ENCODE peak calls at places on chromosomes 6 and 20, in six cellular contexts. One of them, this sample, is unnamed.

GRCh38 chr6:100171533-100172321 is 177.7 kb upstream of the MCHR2 start:
- DNase-seq in IMR-90: no peak
- DNase-seq in H9: no peak
- DNase-seq in trophoblast cell: no peak
- DNase-seq in neuronal stem cell: no peak
- DNase-seq in mesenchymal stem cell: no peak
- DNase-seq in this sample: no peak

GRCh38 chr6:141552463-141552862 is 580.3 kb upstream of the GJE1 start:
- DNase-seq in IMR-90: peak; percentile 86
- DNase-seq in trophoblast cell: peak; percentile 55
- DNase-seq in mesenchymal stem cell: peak; percentile 72
- DNase-seq in H9: no peak
- DNase-seq in neuronal stem cell: no peak
- DNase-seq in this sample: no peak

GRCh38 chr6:116561377-116562018 is 7.9 kb downstream of the CALHM4 start:
- DNase-seq in IMR-90: peak; percentile 75
- DNase-seq in trophoblast cell: peak; percentile 93
- DNase-seq in mesenchymal stem cell: peak; percentile 69
- DNase-seq in neuronal stem cell: peak; percentile 69
- DNase-seq in H9: peak; percentile 68
- DNase-seq in this sample: peak; percentile 64

GRCh38 chr6:32416031-32416430 is 9.1 kb upstream of the BTNL2 start:
- DNase-seq in mesenchymal stem cell: no peak
- DNase-seq in IMR-90: no peak
- DNase-seq in trophoblast cell: no peak
- DNase-seq in neuronal stem cell: no peak
- DNase-seq in H9: no peak
- DNase-seq in this sample: no peak

GRCh38 chr6:36788768-36789167 is 50.5 kb downstream of the CPNE5 start:
- DNase-seq in IMR-90: peak; percentile 11
- DNase-seq in mesenchymal stem cell: no peak
- DNase-seq in H9: no peak
- DNase-seq in neuronal stem cell: no peak
- DNase-seq in trophoblast cell: no peak
- DNase-seq in this sample: no peak

GRCh38 chr6:89118931-89119330 is 1.1 kb upstream of the SRSF12 start:
- DNase-seq in H9: no peak
- DNase-seq in mesenchymal stem cell: no peak
- DNase-seq in neuronal stem cell: no peak
- DNase-seq in trophoblast cell: no peak
- DNase-seq in IMR-90: no peak
- DNase-seq in this sample: no peak

GRCh38 chr6:72959821-72960220 is 265.5 kb downstream of the KHDC1L start:
- DNase-seq in neuronal stem cell: no peak
- DNase-seq in trophoblast cell: no peak
- DNase-seq in IMR-90: peak; percentile 49
- DNase-seq in H9: no peak
- DNase-seq in mesenchymal stem cell: no peak
- DNase-seq in this sample: no peak

GRCh38 chr6:40471243-40471642 is 115.9 kb downstream of the LRFN2 start:
- DNase-seq in trophoblast cell: no peak
- DNase-seq in H9: no peak
- DNase-seq in IMR-90: no peak
- DNase-seq in mesenchymal stem cell: no peak
- DNase-seq in neuronal stem cell: no peak
- DNase-seq in this sample: no peak

GRCh38 chr20:12171927-12172581 is 254.4 kb downstream of the BTBD3 start:
- DNase-seq in trophoblast cell: no peak
- DNase-seq in IMR-90: peak; percentile 84
- DNase-seq in H9: no peak
- DNase-seq in neuronal stem cell: no peak
- DNase-seq in mesenchymal stem cell: peak; percentile 78
- DNase-seq in this sample: no peak

GRCh38 chr6:57040011-57040410 is 6.5 kb upstream of the KIAA1586 start:
- DNase-seq in trophoblast cell: no peak
- DNase-seq in neuronal stem cell: no peak
- DNase-seq in H9: peak; percentile 52
- DNase-seq in IMR-90: no peak
- DNase-seq in mesenchymal stem cell: no peak
- DNase-seq in this sample: peak; percentile 48

GRCh38 chr20:25389381-25389857 is 1.2 kb downstream of the ABHD12 start:
- DNase-seq in neuronal stem cell: no peak
- DNase-seq in IMR-90: peak; percentile 57
- DNase-seq in trophoblast cell: peak; percentile 63
- DNase-seq in H9: no peak
- DNase-seq in mesenchymal stem cell: peak; percentile 70
- DNase-seq in this sample: peak; percentile 46

GRCh38 chr20:62776692-62777527 is 19.4 kb upstream of the MRGBP start:
- DNase-seq in trophoblast cell: no peak
- DNase-seq in H9: peak; percentile 81
- DNase-seq in IMR-90: peak; percentile 13
- DNase-seq in mesenchymal stem cell: no peak
- DNase-seq in neuronal stem cell: no peak
- DNase-seq in this sample: peak; percentile 86

GRCh38 chr6:115667478-115667996 is 393.2 kb downstream of the FRK start:
- DNase-seq in H9: no peak
- DNase-seq in IMR-90: no peak
- DNase-seq in mesenchymal stem cell: no peak
- DNase-seq in trophoblast cell: no peak
- DNase-seq in neuronal stem cell: no peak
- DNase-seq in this sample: no peak

GRCh38 chr6:16974387-16974673 is 127.5 kb upstream of the STMND1 start:
- DNase-seq in H9: no peak
- DNase-seq in trophoblast cell: peak; percentile 53
- DNase-seq in IMR-90: no peak
- DNase-seq in neuronal stem cell: no peak
- DNase-seq in mesenchymal stem cell: no peak
- DNase-seq in this sample: no peak

GRCh38 chr6:106527979-106528378 is 101.3 kb downstream of the RTN4IP1 start:
- DNase-seq in IMR-90: peak; percentile 98
- DNase-seq in mesenchymal stem cell: peak; percentile 84
- DNase-seq in neuronal stem cell: no peak
- DNase-seq in trophoblast cell: no peak
- DNase-seq in H9: no peak
- DNase-seq in this sample: no peak

GRCh38 chr6:85428486-85428885 is 21.4 kb upstream of the NT5E start:
- DNase-seq in H9: no peak
- DNase-seq in neuronal stem cell: no peak
- DNase-seq in IMR-90: no peak
- DNase-seq in trophoblast cell: no peak
- DNase-seq in mesenchymal stem cell: no peak
- DNase-seq in this sample: no peak

GRCh38 chr6:96897396-96898240 is at the start of gene NDUFAF4:
- DNase-seq in IMR-90: peak; percentile 90
- DNase-seq in H9: peak; percentile 94
- DNase-seq in mesenchymal stem cell: peak; percentile 95
- DNase-seq in neuronal stem cell: peak; percentile 91
- DNase-seq in trophoblast cell: peak; percentile 99
- DNase-seq in this sample: peak; percentile 95

GRCh38 chr6:168165373-168165772 is 86.4 kb upstream of the FRMD1 start:
- DNase-seq in mesenchymal stem cell: no peak
- DNase-seq in neuronal stem cell: no peak
- DNase-seq in IMR-90: no peak
- DNase-seq in H9: no peak
- DNase-seq in trophoblast cell: no peak
- DNase-seq in this sample: no peak

GRCh38 chr20:51354191-51354768 is 188.2 kb downstream of the NFATC2 start:
- DNase-seq in mesenchymal stem cell: peak; percentile 42
- DNase-seq in trophoblast cell: no peak
- DNase-seq in H9: no peak
- DNase-seq in neuronal stem cell: no peak
- DNase-seq in IMR-90: peak; percentile 85
- DNase-seq in this sample: no peak

GRCh38 chr6:39903656-39904055 is 30.6 kb downstream of the MOCS1 start:
- DNase-seq in IMR-90: no peak
- DNase-seq in neuronal stem cell: no peak
- DNase-seq in H9: no peak
- DNase-seq in trophoblast cell: no peak
- DNase-seq in mesenchymal stem cell: no peak
- DNase-seq in this sample: no peak

GRCh38 chr20:31603822-31604566 is 1.1 kb upstream of the ID1 start:
- DNase-seq in mesenchymal stem cell: peak; percentile 100
- DNase-seq in neuronal stem cell: peak; percentile 98
- DNase-seq in IMR-90: peak; percentile 96
- DNase-seq in trophoblast cell: peak; percentile 98
- DNase-seq in H9: peak; percentile 99
- DNase-seq in this sample: peak; percentile 99

GRCh38 chr20:17225891-17226409 is 890 bp upstream of the PCSK2 start:
- DNase-seq in neuronal stem cell: no peak
- DNase-seq in trophoblast cell: no peak
- DNase-seq in mesenchymal stem cell: no peak
- DNase-seq in IMR-90: no peak
- DNase-seq in H9: peak; percentile 45
- DNase-seq in this sample: peak; percentile 24

GRCh38 chr20:35690265-35690664 is 8.9 kb downstream of the NFS1 start:
- DNase-seq in trophoblast cell: no peak
- DNase-seq in mesenchymal stem cell: no peak
- DNase-seq in H9: no peak
- DNase-seq in IMR-90: no peak
- DNase-seq in neuronal stem cell: no peak
- DNase-seq in this sample: no peak

GRCh38 chr6:1406306-1407058 is 17.1 kb downstream of the FOXF2 start:
- DNase-seq in neuronal stem cell: no peak
- DNase-seq in IMR-90: peak; percentile 70
- DNase-seq in trophoblast cell: no peak
- DNase-seq in mesenchymal stem cell: no peak
- DNase-seq in H9: no peak
- DNase-seq in this sample: no peak

GRCh38 chr6:119132211-119133004 is 53.9 kb upstream of the FAM184A start:
- DNase-seq in H9: no peak
- DNase-seq in mesenchymal stem cell: no peak
- DNase-seq in trophoblast cell: no peak
- DNase-seq in IMR-90: no peak
- DNase-seq in neuronal stem cell: no peak
- DNase-seq in this sample: no peak

GRCh38 chr6:57021086-57021720 is 25.3 kb upstream of the KIAA1586 start:
- DNase-seq in mesenchymal stem cell: peak; percentile 57
- DNase-seq in neuronal stem cell: peak; percentile 21
- DNase-seq in IMR-90: peak; percentile 64
- DNase-seq in trophoblast cell: peak; percentile 80
- DNase-seq in H9: no peak
- DNase-seq in this sample: peak; percentile 68

DNA sequence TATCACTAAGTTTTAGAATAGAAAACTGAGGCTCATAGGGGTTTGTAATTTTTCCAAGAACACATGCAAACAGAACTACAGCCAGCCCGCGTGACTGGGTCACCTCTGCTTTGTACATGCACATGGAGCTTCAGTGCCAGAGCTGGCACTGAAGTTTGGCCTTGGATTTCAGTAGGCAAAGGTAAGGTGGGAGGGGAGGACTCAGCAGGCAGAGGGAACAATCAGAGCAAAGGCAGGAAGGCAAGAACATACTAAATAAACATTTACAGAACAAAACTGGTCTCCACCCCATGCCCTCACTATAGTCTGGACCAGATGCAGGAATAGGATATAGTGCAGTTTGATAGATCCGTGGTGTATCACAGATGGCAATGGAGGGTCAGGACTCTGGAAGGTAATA is 13.6 kb upstream of the ABRACL start:
- DNase-seq in IMR-90: no peak
- DNase-seq in trophoblast cell: no peak
- DNase-seq in mesenchymal stem cell: no peak
- DNase-seq in neuronal stem cell: no peak
- DNase-seq in H9: no peak
- DNase-seq in this sample: no peak
- H2BK120ac ChIP-seq in IMR-90: no peak overlapping the region
- H2BK120ac ChIP-seq in trophoblast cell: no peak overlapping the region
- H2BK120ac ChIP-seq in mesenchymal stem cell: no peak overlapping the region
- H2BK120ac ChIP-seq in neuronal stem cell: no peak overlapping the region
- H2BK120ac ChIP-seq in H9: no peak overlapping the region
- H2BK120ac ChIP-seq in this sample: no peak overlapping the region

DNA sequence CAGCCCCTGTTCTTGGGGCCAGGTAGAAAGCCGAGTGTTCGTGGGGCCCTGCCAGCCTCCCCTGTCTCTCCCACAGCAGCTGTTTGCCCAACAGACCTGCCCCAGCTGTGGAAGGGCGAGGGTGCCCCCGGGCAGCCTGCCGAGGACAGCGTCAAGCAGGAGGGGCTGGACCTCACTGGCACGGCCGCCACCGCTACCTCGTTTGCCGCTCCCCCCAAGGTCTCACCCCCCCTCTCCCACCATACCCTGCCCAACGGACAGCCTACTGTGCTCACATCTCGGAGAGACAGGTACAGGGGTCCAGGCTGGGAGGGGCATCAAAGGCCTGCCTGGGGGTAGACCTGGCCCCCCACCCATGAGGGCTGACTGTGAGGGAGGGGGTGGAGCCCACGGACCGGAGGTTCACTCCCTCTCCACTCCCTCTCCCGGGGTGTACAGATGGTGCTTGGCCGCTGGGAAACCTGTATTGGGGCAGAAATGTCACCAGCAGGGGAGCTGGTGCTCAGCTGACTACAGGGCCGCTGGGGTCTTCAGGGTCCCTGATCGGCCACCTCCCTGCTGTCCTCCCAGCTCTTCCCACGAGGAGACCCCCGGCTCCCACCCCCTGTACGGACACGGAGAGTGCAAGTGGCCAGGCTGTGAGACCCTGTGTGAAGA is 41.2 kb downstream of the FOXP4 start:
- DNase-seq in neuronal stem cell: no peak
- DNase-seq in mesenchymal stem cell: no peak
- DNase-seq in IMR-90: no peak
- DNase-seq in H9: no peak
- DNase-seq in trophoblast cell: no peak
- DNase-seq in this sample: no peak
- H3K18ac ChIP-seq in neuronal stem cell: peak overlapping the region; percentile 87
- H3K18ac ChIP-seq in mesenchymal stem cell: no peak overlapping the region
- H3K18ac ChIP-seq in IMR-90: no peak overlapping the region
- H3K18ac ChIP-seq in H9: no peak overlapping the region
- H3K18ac ChIP-seq in trophoblast cell: no peak overlapping the region
- H3K18ac ChIP-seq in this sample: no peak overlapping the region

GRCh38 chr6:157534134-157534871 is 153.3 kb downstream of the ZDHHC14 start:
- DNase-seq in mesenchymal stem cell: no peak
- DNase-seq in H9: no peak
- DNase-seq in neuronal stem cell: no peak
- DNase-seq in IMR-90: no peak
- DNase-seq in trophoblast cell: no peak
- DNase-seq in this sample: no peak

GRCh38 chr6:157536218-157536534 is 155.2 kb downstream of the ZDHHC14 start:
- DNase-seq in trophoblast cell: no peak
- DNase-seq in neuronal stem cell: no peak
- DNase-seq in H9: no peak
- DNase-seq in IMR-90: no peak
- DNase-seq in mesenchymal stem cell: no peak
- DNase-seq in this sample: no peak

GRCh38 chr6:157533397-157533814 is 152.4 kb downstream of the ZDHHC14 start:
- DNase-seq in IMR-90: no peak
- DNase-seq in H9: peak; percentile 68
- DNase-seq in trophoblast cell: no peak
- DNase-seq in neuronal stem cell: peak; percentile 44
- DNase-seq in mesenchymal stem cell: no peak
- DNase-seq in this sample: peak; percentile 52

GRCh38 chr6:157535354-157536217 is 154.6 kb downstream of the ZDHHC14 start:
- DNase-seq in H9: no peak
- DNase-seq in mesenchymal stem cell: peak; percentile 67
- DNase-seq in IMR-90: peak; percentile 80
- DNase-seq in neuronal stem cell: no peak
- DNase-seq in trophoblast cell: peak; percentile 24
- DNase-seq in this sample: no peak

GRCh38 chr6:157534991-157535353 is 154.0 kb downstream of the ZDHHC14 start:
- DNase-seq in neuronal stem cell: no peak
- DNase-seq in H9: no peak
- DNase-seq in mesenchymal stem cell: no peak
- DNase-seq in IMR-90: no peak
- DNase-seq in trophoblast cell: no peak
- DNase-seq in this sample: no peak
- H2BK120ac ChIP-seq in neuronal stem cell: no peak overlapping the region
- H2BK120ac ChIP-seq in H9: no peak overlapping the region
- H2BK120ac ChIP-seq in mesenchymal stem cell: no peak overlapping the region
- H2BK120ac ChIP-seq in IMR-90: no peak overlapping the region
- H2BK120ac ChIP-seq in trophoblast cell: no peak overlapping the region
- H2BK120ac ChIP-seq in this sample: no peak overlapping the region

GRCh38 chr6:3195377-3195694 is 32.1 kb downstream of the TUBB2B start:
- DNase-seq in H9: no peak
- DNase-seq in trophoblast cell: no peak
- DNase-seq in mesenchymal stem cell: no peak
- DNase-seq in IMR-90: no peak
- DNase-seq in neuronal stem cell: no peak
- DNase-seq in this sample: no peak
- H3K18ac ChIP-seq in H9: no peak overlapping the region
- H3K18ac ChIP-seq in trophoblast cell: no peak overlapping the region
- H3K18ac ChIP-seq in mesenchymal stem cell: no peak overlapping the region
- H3K18ac ChIP-seq in IMR-90: no peak overlapping the region
- H3K18ac ChIP-seq in neuronal stem cell: no peak overlapping the region
- H3K18ac ChIP-seq in this sample: peak overlapping the region; percentile 92